ENCODE peak calls at places on chromosomes 6 and 20, in seven cellular contexts. W is stomach, E is transverse colon, V is upper lobe of left lung, A is HCT116, D is suprapubic skin, J is prostate gland. G is an unnamed sample.

GRCh38 chr6:61203966-61204496 is 1082.0 kb downstream of the KHDRBS2 start:
- DNase-seq in A (no peak), D (no peak), W (no peak), V (no peak), E (no peak), J (no peak), G (no peak)

GRCh38 chr6:98848539-98849210 is 14.3 kb downstream of the POU3F2 start:
- DNase-seq in V (no peak), J (no peak), E (no peak), A (no peak), D (no peak), W (no peak), G (no peak)

GRCh38 chr20:17735206-17735804 is 35.5 kb downstream of the BANF2 start:
- DNase-seq in W (no peak), D (no peak), A (no peak), V (no peak), J (no peak), E (no peak), G (no peak)

GRCh38 chr6:31116661-31117385 is 2.2 kb downstream of the PSORS1C1 start:
- DNase-seq in J (no peak), V (no peak), W (no peak), A (no peak), E (no peak), D (no peak), G (no peak)

GRCh38 chr6:151209071-151209831 is 30.5 kb upstream of the AKAP12 start:
- DNase-seq in E (no peak), D (no peak), V (no peak), W (no peak), J (no peak), A (peak; percentile 53), G (no peak)

GRCh38 chr6:35148167-35148741 is 7.1 kb upstream of the TCP11 start:
- DNase-seq in A (no peak), J (no peak), E (no peak), D (no peak), W (no peak), V (no peak), G (no peak)

GRCh38 chr20:4076671-4077070 is 61.3 kb upstream of the RNF24 start:
- DNase-seq in D (no peak), V (no peak), A (peak; percentile 76), W (no peak), E (no peak), J (peak; percentile 50), G (no peak)

GRCh38 chr20:34541917-34542316 is 16.6 kb upstream of the MAP1LC3A start:
- DNase-seq in A (no peak), D (no peak), V (no peak), J (no peak), E (no peak), W (no peak), G (no peak)

GRCh38 chr6:43250992-43251373 is 7.7 kb downstream of the TTBK1 start:
- DNase-seq in J (no peak), D (no peak), V (no peak), W (no peak), A (no peak), E (no peak), G (no peak)

DNA sequence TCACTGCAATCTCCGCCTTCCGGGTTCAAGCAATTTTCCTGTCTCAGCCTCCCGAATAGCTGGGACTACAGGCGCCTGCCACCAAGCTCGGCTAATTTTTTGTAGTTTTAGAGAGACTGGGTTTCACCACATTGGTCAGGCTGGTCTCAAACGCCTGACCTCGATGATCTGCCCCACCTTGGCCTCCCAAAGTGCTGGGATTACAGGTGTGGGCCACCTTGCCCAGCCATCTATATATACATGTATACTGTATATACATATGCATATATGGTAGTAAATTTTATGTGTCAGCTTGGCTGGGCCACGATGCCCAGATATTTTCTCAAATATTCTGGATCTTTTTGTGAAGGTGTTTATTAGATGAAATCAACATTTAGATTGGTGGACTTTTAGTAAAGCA is 18.8 kb downstream of the RBL1 start:
- DNase-seq in A (no peak), E (no peak), W (no peak), V (no peak), D (no peak), J (no peak), G (no peak)
- H3K4me3 ChIP-seq in A (no peak overlapping the region), E (no peak overlapping the region), W (no peak overlapping the region), V (no peak overlapping the region), D (no peak overlapping the region), J (no peak overlapping the region), G (no peak overlapping the region)

DNA sequence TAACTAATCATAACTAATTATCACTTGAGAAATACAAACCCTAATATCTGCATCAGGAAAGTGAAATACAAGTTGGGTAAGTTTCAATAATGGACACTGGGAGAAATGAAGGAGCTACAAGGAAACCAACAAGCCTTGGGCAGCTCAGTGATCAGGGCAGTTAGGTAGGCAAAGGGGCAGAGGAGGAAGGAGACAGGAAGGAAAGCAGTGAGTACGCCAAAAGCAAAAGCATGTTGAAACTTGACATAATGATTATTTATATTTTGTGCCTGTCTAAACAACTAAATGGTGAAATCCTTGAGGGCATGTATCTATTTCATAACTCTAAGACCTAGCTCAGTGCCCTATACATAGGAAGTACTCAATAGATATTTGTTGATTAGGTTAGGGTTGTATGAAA is 23.4 kb downstream of the PXT1 start:
- DNase-seq in A (no peak), D (no peak), W (no peak), V (no peak), E (no peak), J (no peak), G (no peak)
- TF ChIP-seq POLR2AphosphoS5 in A (no peak), D (no peak), W (no peak), V (no peak), E (no peak), J (no peak), G (no peak)

DNA sequence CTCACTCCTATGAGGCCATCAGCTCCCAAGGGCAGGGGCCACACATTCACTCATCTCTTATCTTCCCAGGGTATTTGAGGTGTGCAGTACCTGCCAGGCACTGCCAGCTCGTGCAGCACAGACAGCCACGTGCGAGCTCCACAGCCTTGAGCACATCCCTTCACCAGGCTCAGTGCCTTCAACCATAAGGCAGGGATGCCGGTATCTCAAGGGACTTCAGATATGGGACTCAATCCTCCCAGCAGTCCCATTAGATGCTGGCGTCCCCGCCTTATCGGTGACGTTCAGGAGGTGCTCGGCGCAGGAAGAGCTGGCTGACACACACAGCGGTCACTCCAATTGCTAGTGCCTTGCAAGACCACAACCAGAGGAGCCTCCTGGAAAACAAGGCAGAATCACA is 47.0 kb downstream of the EZR start:
- DNase-seq in E (no peak), D (no peak), A (no peak), J (no peak), V (no peak), W (no peak), G (peak; percentile 40)
- TF ChIP-seq POLR2A in E (no peak), D (no peak), A (no peak), J (no peak), V (no peak), W (no peak), G (no peak)

GRCh38 chr6:56841751-56842150 is 113.2 kb upstream of the BEND6 start:
- DNase-seq in W (no peak), V (no peak), D (no peak), E (no peak), J (no peak), A (no peak), G (no peak)
- H3K4me3 ChIP-seq in W (peak overlapping the region; percentile 67), V (peak overlapping the region; percentile 55), D (peak overlapping the region; percentile 64), E (no peak overlapping the region), J (no peak overlapping the region), A (peak overlapping the region; percentile 91), G (no peak overlapping the region)

DNA sequence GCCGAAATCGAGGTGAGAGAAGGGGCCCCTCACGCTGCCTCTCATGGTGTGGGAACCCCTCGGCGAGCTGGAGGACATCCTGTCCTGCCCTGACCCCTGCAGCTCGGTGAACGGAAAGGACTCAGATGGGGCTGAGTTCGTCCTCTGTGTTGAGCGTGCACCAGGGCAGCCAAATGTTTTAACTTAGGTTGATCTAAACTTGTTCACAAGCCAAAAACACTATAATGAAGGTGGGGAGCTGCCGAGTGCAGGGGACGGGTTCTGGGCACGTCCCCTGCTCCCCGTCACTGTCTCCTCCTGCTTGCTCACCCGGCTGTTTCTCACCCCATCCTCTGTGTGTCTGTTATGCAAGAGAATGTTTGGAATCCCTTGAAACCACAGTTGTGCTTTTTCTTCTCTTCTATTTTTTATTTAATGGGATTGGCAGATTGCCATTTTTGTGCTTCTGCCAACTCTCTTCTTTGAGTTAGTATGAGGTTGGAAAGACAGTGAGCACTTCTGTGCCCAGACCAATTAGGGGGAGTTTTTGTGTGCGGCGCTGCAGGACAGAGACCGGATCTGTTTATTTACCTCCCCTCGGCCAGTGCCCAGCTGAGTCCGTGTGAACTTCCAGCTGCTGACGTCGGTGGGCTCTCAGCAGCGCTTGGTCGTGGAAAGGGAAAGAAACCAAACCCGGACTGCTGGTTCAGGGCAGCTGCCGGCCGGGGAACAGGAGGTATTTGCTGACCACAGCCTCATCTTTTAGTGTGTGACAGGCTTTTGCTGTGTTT is 158.1 kb downstream of the DTNBP1 start:
- DNase-seq in D (peak; percentile 88), J (peak; percentile 86), W (peak; percentile 39), E (peak; percentile 48), V (peak; percentile 50), A (no peak), G (peak; percentile 92)
- TF ChIP-seq POLR2AphosphoS5 in D (no peak), J (peak; percentile 89), W (no peak), E (peak; percentile 57), V (peak; percentile 61), A (no peak), G (peak; percentile 77)

DNA sequence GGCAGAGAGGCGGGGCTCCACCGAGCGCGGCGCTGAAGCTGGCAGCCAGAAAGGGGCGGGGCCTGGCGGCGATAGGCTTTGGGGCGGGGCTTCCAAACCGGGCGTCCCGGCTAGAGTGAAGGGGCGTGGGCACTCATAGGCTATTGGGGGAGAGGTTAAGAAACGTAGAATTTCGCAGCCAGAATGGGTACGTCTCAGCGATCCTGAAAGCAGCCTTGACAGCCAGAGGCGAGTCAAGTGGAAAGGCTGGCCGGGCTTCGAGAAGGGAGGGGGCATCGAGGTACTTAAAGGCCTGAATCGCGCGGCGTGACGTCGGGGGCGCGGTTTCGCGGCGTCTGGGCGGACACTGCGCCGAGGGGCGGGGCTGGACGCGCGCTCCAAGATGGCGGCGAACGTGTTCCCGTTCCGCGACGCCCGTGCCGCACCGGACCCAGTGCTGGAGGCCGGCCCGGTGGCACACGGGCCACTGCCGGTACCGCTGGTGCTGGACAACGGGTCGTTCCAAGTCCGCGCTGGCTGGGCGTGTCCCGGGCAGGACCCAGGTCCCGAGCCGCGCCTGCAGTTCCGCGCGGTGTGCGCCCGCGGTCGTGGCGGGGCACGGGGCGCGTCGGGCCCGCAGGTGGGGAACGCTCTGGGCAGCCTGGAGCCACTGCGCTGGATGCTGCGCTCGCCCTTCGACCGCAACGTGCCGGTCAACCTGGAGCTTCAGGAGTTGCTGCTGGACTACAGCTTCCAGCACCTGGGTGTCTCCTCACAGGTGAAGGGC is at the start of gene ACTR5:
- DNase-seq in A (peak; percentile 74), W (peak; percentile 95), J (peak; percentile 91), V (peak; percentile 94), E (peak; percentile 97), D (peak; percentile 97), G (peak; percentile 95)
- TF ChIP-seq POLR2A in A (peak; percentile 35), W (no peak), J (peak; percentile 41), V (peak; percentile 73), E (peak; percentile 52), D (no peak), G (no peak)

DNA sequence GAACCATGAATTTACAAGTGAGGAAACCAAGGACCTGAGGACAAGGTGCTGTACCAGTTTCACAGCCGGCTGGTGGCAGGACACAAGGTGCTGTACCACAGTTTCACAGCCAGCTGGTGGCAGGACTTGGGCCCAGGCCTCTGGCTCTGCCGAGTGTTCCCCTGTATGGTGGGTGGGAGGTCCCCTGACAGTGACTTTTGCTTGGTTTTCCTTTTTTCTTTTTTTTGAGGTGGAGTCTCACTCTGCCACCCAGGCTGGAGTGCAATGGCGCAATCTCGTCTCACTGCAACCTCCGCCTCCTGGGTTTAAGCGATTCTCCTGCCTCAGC is 212.4 kb downstream of the LY86 start:
- DNase-seq in J (no peak), E (no peak), W (peak; percentile 23), A (no peak), D (no peak), V (no peak), G (no peak)
- H3K4me3 ChIP-seq in J (no peak overlapping the region), E (no peak overlapping the region), W (no peak overlapping the region), A (no peak overlapping the region), D (no peak overlapping the region), V (no peak overlapping the region), G (no peak overlapping the region)

G was measured in sigmoid colon.